ENCODE peak calls at places on chromosomes 16 and 17, in nine cellular contexts. One of them, this sample, is unnamed.

GRCh38 chr16:14309001-14309886 is 238.1 kb downstream of the MRTFB start:
- DNase-seq in Calu3: peak
- DNase-seq in heart right ventricle: no peak
- DNase-seq in Right ventricle myocardium superior: no peak
- DNase-seq in NCI-H345: no peak
- DNase-seq in activated CD8-positive, alpha-beta T cell treated with anti-CD3 and anti-CD28 coated beads for 36 hours: peak
- DNase-seq in amygdala: no peak
- DNase-seq in activated T-cell treated with anti-CD3 and anti-CD28 coated beads, Interleukin-2, amount 50 U/mL, for 48 hours: peak
- DNase-seq in stimulated activated CD8-positive, alpha-beta memory T cell treated with anti-CD3 and anti-CD28 coated beads, Interleukin-2, amount 100 ng/mL, for 1 hour: no peak
- DNase-seq in this sample: peak

GRCh38 chr16:76035689-76036088 is 241.5 kb upstream of the CNTNAP4 start:
- DNase-seq in Calu3: no peak
- DNase-seq in amygdala: no peak
- DNase-seq in heart right ventricle: no peak
- DNase-seq in NCI-H345: no peak
- DNase-seq in activated CD8-positive, alpha-beta T cell treated with anti-CD3 and anti-CD28 coated beads for 36 hours: no peak
- DNase-seq in stimulated activated CD8-positive, alpha-beta memory T cell treated with anti-CD3 and anti-CD28 coated beads, Interleukin-2, amount 100 ng/mL, for 1 hour: no peak
- DNase-seq in activated T-cell treated with anti-CD3 and anti-CD28 coated beads, Interleukin-2, amount 50 U/mL, for 48 hours: no peak
- DNase-seq in Right ventricle myocardium superior: no peak
- DNase-seq in this sample: no peak

GRCh38 chr16:19223235-19223847 is 55.3 kb downstream of the SYT17 start:
- DNase-seq in Calu3: peak
- DNase-seq in Right ventricle myocardium superior: no peak
- DNase-seq in heart right ventricle: no peak
- DNase-seq in amygdala: no peak
- DNase-seq in NCI-H345: no peak
- DNase-seq in activated T-cell treated with anti-CD3 and anti-CD28 coated beads, Interleukin-2, amount 50 U/mL, for 48 hours: peak
- DNase-seq in activated CD8-positive, alpha-beta T cell treated with anti-CD3 and anti-CD28 coated beads for 36 hours: peak
- DNase-seq in stimulated activated CD8-positive, alpha-beta memory T cell treated with anti-CD3 and anti-CD28 coated beads, Interleukin-2, amount 100 ng/mL, for 1 hour: no peak
- DNase-seq in this sample: peak

GRCh38 chr17:29590979-29591736 is 1.7 kb upstream of the GIT1 start:
- DNase-seq in Calu3: peak
- DNase-seq in stimulated activated CD8-positive, alpha-beta memory T cell treated with anti-CD3 and anti-CD28 coated beads, Interleukin-2, amount 100 ng/mL, for 1 hour: no peak
- DNase-seq in amygdala: peak
- DNase-seq in Right ventricle myocardium superior: peak
- DNase-seq in NCI-H345: peak
- DNase-seq in activated T-cell treated with anti-CD3 and anti-CD28 coated beads, Interleukin-2, amount 50 U/mL, for 48 hours: peak
- DNase-seq in heart right ventricle: peak
- DNase-seq in activated CD8-positive, alpha-beta T cell treated with anti-CD3 and anti-CD28 coated beads for 36 hours: peak
- DNase-seq in this sample: peak

GRCh38 chr17:32349503-32349853 is 479 bp upstream of the ZNF207 start:
- DNase-seq in stimulated activated CD8-positive, alpha-beta memory T cell treated with anti-CD3 and anti-CD28 coated beads, Interleukin-2, amount 100 ng/mL, for 1 hour: no peak
- DNase-seq in activated T-cell treated with anti-CD3 and anti-CD28 coated beads, Interleukin-2, amount 50 U/mL, for 48 hours: peak
- DNase-seq in amygdala: no peak
- DNase-seq in heart right ventricle: no peak
- DNase-seq in Calu3: no peak
- DNase-seq in activated CD8-positive, alpha-beta T cell treated with anti-CD3 and anti-CD28 coated beads for 36 hours: no peak
- DNase-seq in NCI-H345: no peak
- DNase-seq in Right ventricle myocardium superior: no peak
- DNase-seq in this sample: peak

GRCh38 chr17:79965806-79966205 is 69.9 kb downstream of the TBC1D16 start:
- DNase-seq in Right ventricle myocardium superior: no peak
- DNase-seq in amygdala: peak
- DNase-seq in Calu3: no peak
- DNase-seq in activated CD8-positive, alpha-beta T cell treated with anti-CD3 and anti-CD28 coated beads for 36 hours: no peak
- DNase-seq in heart right ventricle: no peak
- DNase-seq in NCI-H345: no peak
- DNase-seq in stimulated activated CD8-positive, alpha-beta memory T cell treated with anti-CD3 and anti-CD28 coated beads, Interleukin-2, amount 100 ng/mL, for 1 hour: no peak
- DNase-seq in activated T-cell treated with anti-CD3 and anti-CD28 coated beads, Interleukin-2, amount 50 U/mL, for 48 hours: no peak
- DNase-seq in this sample: no peak

GRCh38 chr17:6749519-6749918 is 6.3 kb upstream of the XAF1 start:
- DNase-seq in Calu3: no peak
- DNase-seq in activated T-cell treated with anti-CD3 and anti-CD28 coated beads, Interleukin-2, amount 50 U/mL, for 48 hours: no peak
- DNase-seq in heart right ventricle: no peak
- DNase-seq in amygdala: no peak
- DNase-seq in activated CD8-positive, alpha-beta T cell treated with anti-CD3 and anti-CD28 coated beads for 36 hours: peak
- DNase-seq in Right ventricle myocardium superior: no peak
- DNase-seq in stimulated activated CD8-positive, alpha-beta memory T cell treated with anti-CD3 and anti-CD28 coated beads, Interleukin-2, amount 100 ng/mL, for 1 hour: no peak
- DNase-seq in NCI-H345: no peak
- DNase-seq in this sample: no peak

GRCh38 chr17:30570596-30571265 is 93.5 kb downstream of the GOSR1 start:
- DNase-seq in stimulated activated CD8-positive, alpha-beta memory T cell treated with anti-CD3 and anti-CD28 coated beads, Interleukin-2, amount 100 ng/mL, for 1 hour: no peak
- DNase-seq in Calu3: no peak
- DNase-seq in heart right ventricle: no peak
- DNase-seq in Right ventricle myocardium superior: no peak
- DNase-seq in activated T-cell treated with anti-CD3 and anti-CD28 coated beads, Interleukin-2, amount 50 U/mL, for 48 hours: no peak
- DNase-seq in activated CD8-positive, alpha-beta T cell treated with anti-CD3 and anti-CD28 coated beads for 36 hours: no peak
- DNase-seq in NCI-H345: no peak
- DNase-seq in amygdala: no peak
- DNase-seq in this sample: no peak

GRCh38 chr17:74332763-74333220 is 6.8 kb downstream of the KIF19 start:
- DNase-seq in stimulated activated CD8-positive, alpha-beta memory T cell treated with anti-CD3 and anti-CD28 coated beads, Interleukin-2, amount 100 ng/mL, for 1 hour: no peak
- DNase-seq in Calu3: no peak
- DNase-seq in heart right ventricle: no peak
- DNase-seq in activated T-cell treated with anti-CD3 and anti-CD28 coated beads, Interleukin-2, amount 50 U/mL, for 48 hours: no peak
- DNase-seq in amygdala: no peak
- DNase-seq in NCI-H345: peak
- DNase-seq in activated CD8-positive, alpha-beta T cell treated with anti-CD3 and anti-CD28 coated beads for 36 hours: no peak
- DNase-seq in Right ventricle myocardium superior: no peak
- DNase-seq in this sample: peak

GRCh38 chr17:79745641-79746105 is 14.9 kb downstream of the ENPP7 start:
- DNase-seq in activated T-cell treated with anti-CD3 and anti-CD28 coated beads, Interleukin-2, amount 50 U/mL, for 48 hours: no peak
- DNase-seq in stimulated activated CD8-positive, alpha-beta memory T cell treated with anti-CD3 and anti-CD28 coated beads, Interleukin-2, amount 100 ng/mL, for 1 hour: no peak
- DNase-seq in Right ventricle myocardium superior: no peak
- DNase-seq in NCI-H345: no peak
- DNase-seq in amygdala: no peak
- DNase-seq in heart right ventricle: no peak
- DNase-seq in activated CD8-positive, alpha-beta T cell treated with anti-CD3 and anti-CD28 coated beads for 36 hours: no peak
- DNase-seq in Calu3: no peak
- DNase-seq in this sample: no peak

GRCh38 chr17:77793146-77793887 is 165.2 kb upstream of the TNRC6C start:
- DNase-seq in Calu3: no peak
- DNase-seq in activated T-cell treated with anti-CD3 and anti-CD28 coated beads, Interleukin-2, amount 50 U/mL, for 48 hours: no peak
- DNase-seq in heart right ventricle: no peak
- DNase-seq in NCI-H345: no peak
- DNase-seq in Right ventricle myocardium superior: no peak
- DNase-seq in activated CD8-positive, alpha-beta T cell treated with anti-CD3 and anti-CD28 coated beads for 36 hours: no peak
- DNase-seq in stimulated activated CD8-positive, alpha-beta memory T cell treated with anti-CD3 and anti-CD28 coated beads, Interleukin-2, amount 100 ng/mL, for 1 hour: no peak
- DNase-seq in amygdala: no peak
- DNase-seq in this sample: no peak

GRCh38 chr16:87203060-87203656 is 114.0 kb downstream of the C16orf95 start:
- DNase-seq in amygdala: peak
- DNase-seq in heart right ventricle: peak
- DNase-seq in activated CD8-positive, alpha-beta T cell treated with anti-CD3 and anti-CD28 coated beads for 36 hours: peak
- DNase-seq in stimulated activated CD8-positive, alpha-beta memory T cell treated with anti-CD3 and anti-CD28 coated beads, Interleukin-2, amount 100 ng/mL, for 1 hour: no peak
- DNase-seq in Calu3: peak
- DNase-seq in Right ventricle myocardium superior: peak
- DNase-seq in activated T-cell treated with anti-CD3 and anti-CD28 coated beads, Interleukin-2, amount 50 U/mL, for 48 hours: peak
- DNase-seq in NCI-H345: peak
- DNase-seq in this sample: peak

GRCh38 chr16:87765473-87765775 is 362 bp downstream of the KLHDC4 start:
- DNase-seq in NCI-H345: no peak
- DNase-seq in activated T-cell treated with anti-CD3 and anti-CD28 coated beads, Interleukin-2, amount 50 U/mL, for 48 hours: peak
- DNase-seq in Right ventricle myocardium superior: no peak
- DNase-seq in Calu3: peak
- DNase-seq in amygdala: no peak
- DNase-seq in stimulated activated CD8-positive, alpha-beta memory T cell treated with anti-CD3 and anti-CD28 coated beads, Interleukin-2, amount 100 ng/mL, for 1 hour: peak
- DNase-seq in activated CD8-positive, alpha-beta T cell treated with anti-CD3 and anti-CD28 coated beads for 36 hours: peak
- DNase-seq in heart right ventricle: peak
- DNase-seq in this sample: no peak

GRCh38 chr17:45168991-45169752 is 7.5 kb downstream of the HEXIM2 start:
- DNase-seq in NCI-H345: no peak
- DNase-seq in heart right ventricle: no peak
- DNase-seq in Calu3: no peak
- DNase-seq in activated T-cell treated with anti-CD3 and anti-CD28 coated beads, Interleukin-2, amount 50 U/mL, for 48 hours: no peak
- DNase-seq in amygdala: no peak
- DNase-seq in stimulated activated CD8-positive, alpha-beta memory T cell treated with anti-CD3 and anti-CD28 coated beads, Interleukin-2, amount 100 ng/mL, for 1 hour: no peak
- DNase-seq in activated CD8-positive, alpha-beta T cell treated with anti-CD3 and anti-CD28 coated beads for 36 hours: no peak
- DNase-seq in Right ventricle myocardium superior: no peak
- DNase-seq in this sample: no peak

GRCh38 chr17:78378225-78379133 is at the start of gene PGS1:
- DNase-seq in Right ventricle myocardium superior: peak
- DNase-seq in stimulated activated CD8-positive, alpha-beta memory T cell treated with anti-CD3 and anti-CD28 coated beads, Interleukin-2, amount 100 ng/mL, for 1 hour: peak
- DNase-seq in activated CD8-positive, alpha-beta T cell treated with anti-CD3 and anti-CD28 coated beads for 36 hours: peak
- DNase-seq in activated T-cell treated with anti-CD3 and anti-CD28 coated beads, Interleukin-2, amount 50 U/mL, for 48 hours: peak
- DNase-seq in amygdala: peak
- DNase-seq in heart right ventricle: peak
- DNase-seq in Calu3: peak
- DNase-seq in NCI-H345: peak
- DNase-seq in this sample: peak

GRCh38 chr16:1823821-1824220 is 2.8 kb downstream of the HAGH start:
- DNase-seq in Right ventricle myocardium superior: no peak
- DNase-seq in heart right ventricle: no peak
- DNase-seq in NCI-H345: no peak
- DNase-seq in activated CD8-positive, alpha-beta T cell treated with anti-CD3 and anti-CD28 coated beads for 36 hours: peak
- DNase-seq in amygdala: no peak
- DNase-seq in Calu3: peak
- DNase-seq in stimulated activated CD8-positive, alpha-beta memory T cell treated with anti-CD3 and anti-CD28 coated beads, Interleukin-2, amount 100 ng/mL, for 1 hour: no peak
- DNase-seq in activated T-cell treated with anti-CD3 and anti-CD28 coated beads, Interleukin-2, amount 50 U/mL, for 48 hours: no peak
- DNase-seq in this sample: peak

GRCh38 chr16:2904100-2904921 is 7.4 kb upstream of the FLYWCH1 start:
- DNase-seq in NCI-H345: peak
- DNase-seq in activated CD8-positive, alpha-beta T cell treated with anti-CD3 and anti-CD28 coated beads for 36 hours: peak
- DNase-seq in heart right ventricle: peak
- DNase-seq in Right ventricle myocardium superior: peak
- DNase-seq in Calu3: peak
- DNase-seq in stimulated activated CD8-positive, alpha-beta memory T cell treated with anti-CD3 and anti-CD28 coated beads, Interleukin-2, amount 100 ng/mL, for 1 hour: peak
- DNase-seq in activated T-cell treated with anti-CD3 and anti-CD28 coated beads, Interleukin-2, amount 50 U/mL, for 48 hours: peak
- DNase-seq in amygdala: peak
- DNase-seq in this sample: peak

GRCh38 chr16:17977260-17977659 is 359.3 kb downstream of the NPIPA8 start:
- DNase-seq in stimulated activated CD8-positive, alpha-beta memory T cell treated with anti-CD3 and anti-CD28 coated beads, Interleukin-2, amount 100 ng/mL, for 1 hour: no peak
- DNase-seq in Calu3: no peak
- DNase-seq in activated CD8-positive, alpha-beta T cell treated with anti-CD3 and anti-CD28 coated beads for 36 hours: no peak
- DNase-seq in NCI-H345: no peak
- DNase-seq in activated T-cell treated with anti-CD3 and anti-CD28 coated beads, Interleukin-2, amount 50 U/mL, for 48 hours: no peak
- DNase-seq in Right ventricle myocardium superior: no peak
- DNase-seq in heart right ventricle: no peak
- DNase-seq in amygdala: no peak
- DNase-seq in this sample: no peak

GRCh38 chr17:80358861-80359260 is 56.1 kb upstream of the ENDOV start:
- DNase-seq in amygdala: no peak
- DNase-seq in activated CD8-positive, alpha-beta T cell treated with anti-CD3 and anti-CD28 coated beads for 36 hours: no peak
- DNase-seq in Right ventricle myocardium superior: no peak
- DNase-seq in heart right ventricle: no peak
- DNase-seq in activated T-cell treated with anti-CD3 and anti-CD28 coated beads, Interleukin-2, amount 50 U/mL, for 48 hours: no peak
- DNase-seq in stimulated activated CD8-positive, alpha-beta memory T cell treated with anti-CD3 and anti-CD28 coated beads, Interleukin-2, amount 100 ng/mL, for 1 hour: no peak
- DNase-seq in NCI-H345: no peak
- DNase-seq in Calu3: no peak
- DNase-seq in this sample: no peak

GRCh38 chr16:23365602-23366240 is 63.6 kb downstream of the SCNN1B start:
- DNase-seq in amygdala: no peak
- DNase-seq in Right ventricle myocardium superior: no peak
- DNase-seq in activated T-cell treated with anti-CD3 and anti-CD28 coated beads, Interleukin-2, amount 50 U/mL, for 48 hours: peak
- DNase-seq in heart right ventricle: no peak
- DNase-seq in activated CD8-positive, alpha-beta T cell treated with anti-CD3 and anti-CD28 coated beads for 36 hours: peak
- DNase-seq in stimulated activated CD8-positive, alpha-beta memory T cell treated with anti-CD3 and anti-CD28 coated beads, Interleukin-2, amount 100 ng/mL, for 1 hour: no peak
- DNase-seq in NCI-H345: no peak
- DNase-seq in Calu3: peak
- DNase-seq in this sample: no peak

GRCh38 chr17:75878174-75878998 is at the start of gene TRIM47:
- DNase-seq in stimulated activated CD8-positive, alpha-beta memory T cell treated with anti-CD3 and anti-CD28 coated beads, Interleukin-2, amount 100 ng/mL, for 1 hour: no peak
- DNase-seq in amygdala: peak
- DNase-seq in Right ventricle myocardium superior: peak
- DNase-seq in activated T-cell treated with anti-CD3 and anti-CD28 coated beads, Interleukin-2, amount 50 U/mL, for 48 hours: peak
- DNase-seq in heart right ventricle: peak
- DNase-seq in NCI-H345: no peak
- DNase-seq in activated CD8-positive, alpha-beta T cell treated with anti-CD3 and anti-CD28 coated beads for 36 hours: peak
- DNase-seq in Calu3: peak
- DNase-seq in this sample: peak

GRCh38 chr16:85524630-85525463 is 88.3 kb upstream of the GSE1 start:
- DNase-seq in heart right ventricle: peak
- DNase-seq in amygdala: peak
- DNase-seq in stimulated activated CD8-positive, alpha-beta memory T cell treated with anti-CD3 and anti-CD28 coated beads, Interleukin-2, amount 100 ng/mL, for 1 hour: no peak
- DNase-seq in Right ventricle myocardium superior: peak
- DNase-seq in Calu3: peak
- DNase-seq in activated CD8-positive, alpha-beta T cell treated with anti-CD3 and anti-CD28 coated beads for 36 hours: no peak
- DNase-seq in NCI-H345: peak
- DNase-seq in activated T-cell treated with anti-CD3 and anti-CD28 coated beads, Interleukin-2, amount 50 U/mL, for 48 hours: no peak
- DNase-seq in this sample: peak

GRCh38 chr17:63768433-63768832 is 5.0 kb downstream of the CCDC47 start:
- DNase-seq in activated CD8-positive, alpha-beta T cell treated with anti-CD3 and anti-CD28 coated beads for 36 hours: no peak
- DNase-seq in NCI-H345: no peak
- DNase-seq in heart right ventricle: no peak
- DNase-seq in Right ventricle myocardium superior: no peak
- DNase-seq in Calu3: no peak
- DNase-seq in stimulated activated CD8-positive, alpha-beta memory T cell treated with anti-CD3 and anti-CD28 coated beads, Interleukin-2, amount 100 ng/mL, for 1 hour: no peak
- DNase-seq in amygdala: no peak
- DNase-seq in activated T-cell treated with anti-CD3 and anti-CD28 coated beads, Interleukin-2, amount 50 U/mL, for 48 hours: no peak
- DNase-seq in this sample: no peak

GRCh38 chr16:24668481-24669001 is 60.9 kb upstream of the TNRC6A start:
- DNase-seq in stimulated activated CD8-positive, alpha-beta memory T cell treated with anti-CD3 and anti-CD28 coated beads, Interleukin-2, amount 100 ng/mL, for 1 hour: no peak
- DNase-seq in NCI-H345: no peak
- DNase-seq in amygdala: no peak
- DNase-seq in Calu3: no peak
- DNase-seq in activated CD8-positive, alpha-beta T cell treated with anti-CD3 and anti-CD28 coated beads for 36 hours: peak
- DNase-seq in Right ventricle myocardium superior: no peak
- DNase-seq in heart right ventricle: no peak
- DNase-seq in activated T-cell treated with anti-CD3 and anti-CD28 coated beads, Interleukin-2, amount 50 U/mL, for 48 hours: peak
- DNase-seq in this sample: no peak

GRCh38 chr16:84897911-84898377 is 78.2 kb downstream of the CRISPLD2 start:
- DNase-seq in NCI-H345: no peak
- DNase-seq in activated CD8-positive, alpha-beta T cell treated with anti-CD3 and anti-CD28 coated beads for 36 hours: no peak
- DNase-seq in heart right ventricle: no peak
- DNase-seq in stimulated activated CD8-positive, alpha-beta memory T cell treated with anti-CD3 and anti-CD28 coated beads, Interleukin-2, amount 100 ng/mL, for 1 hour: no peak
- DNase-seq in amygdala: no peak
- DNase-seq in activated T-cell treated with anti-CD3 and anti-CD28 coated beads, Interleukin-2, amount 50 U/mL, for 48 hours: no peak
- DNase-seq in Calu3: no peak
- DNase-seq in Right ventricle myocardium superior: no peak
- DNase-seq in this sample: no peak

GRCh38 chr17:28494445-28495188 is 11.5 kb upstream of the FOXN1 start:
- DNase-seq in Calu3: peak
- DNase-seq in stimulated activated CD8-positive, alpha-beta memory T cell treated with anti-CD3 and anti-CD28 coated beads, Interleukin-2, amount 100 ng/mL, for 1 hour: peak
- DNase-seq in amygdala: peak
- DNase-seq in activated T-cell treated with anti-CD3 and anti-CD28 coated beads, Interleukin-2, amount 50 U/mL, for 48 hours: peak
- DNase-seq in NCI-H345: peak
- DNase-seq in Right ventricle myocardium superior: peak
- DNase-seq in heart right ventricle: peak
- DNase-seq in activated CD8-positive, alpha-beta T cell treated with anti-CD3 and anti-CD28 coated beads for 36 hours: peak
- DNase-seq in this sample: peak

GRCh38 chr17:83128306-83129240 is 49.2 kb downstream of the METRNL start:
- DNase-seq in activated T-cell treated with anti-CD3 and anti-CD28 coated beads, Interleukin-2, amount 50 U/mL, for 48 hours: no peak
- DNase-seq in NCI-H345: no peak
- DNase-seq in heart right ventricle: no peak
- DNase-seq in Right ventricle myocardium superior: peak
- DNase-seq in Calu3: no peak
- DNase-seq in amygdala: no peak
- DNase-seq in activated CD8-positive, alpha-beta T cell treated with anti-CD3 and anti-CD28 coated beads for 36 hours: no peak
- DNase-seq in stimulated activated CD8-positive, alpha-beta memory T cell treated with anti-CD3 and anti-CD28 coated beads, Interleukin-2, amount 100 ng/mL, for 1 hour: no peak
- DNase-seq in this sample: no peak

GRCh38 chr16:3963886-3964685 is 83.6 kb upstream of the CREBBP start:
- DNase-seq in activated CD8-positive, alpha-beta T cell treated with anti-CD3 and anti-CD28 coated beads for 36 hours: no peak
- DNase-seq in heart right ventricle: no peak
- DNase-seq in Right ventricle myocardium superior: no peak
- DNase-seq in stimulated activated CD8-positive, alpha-beta memory T cell treated with anti-CD3 and anti-CD28 coated beads, Interleukin-2, amount 100 ng/mL, for 1 hour: no peak
- DNase-seq in Calu3: no peak
- DNase-seq in activated T-cell treated with anti-CD3 and anti-CD28 coated beads, Interleukin-2, amount 50 U/mL, for 48 hours: no peak
- DNase-seq in NCI-H345: no peak
- DNase-seq in amygdala: no peak
- DNase-seq in this sample: no peak

GRCh38 chr17:46979023-46979870 is at the start of gene RPRML:
- DNase-seq in Right ventricle myocardium superior: peak
- DNase-seq in Calu3: peak
- DNase-seq in activated T-cell treated with anti-CD3 and anti-CD28 coated beads, Interleukin-2, amount 50 U/mL, for 48 hours: peak
- DNase-seq in heart right ventricle: peak
- DNase-seq in stimulated activated CD8-positive, alpha-beta memory T cell treated with anti-CD3 and anti-CD28 coated beads, Interleukin-2, amount 100 ng/mL, for 1 hour: no peak
- DNase-seq in amygdala: no peak
- DNase-seq in NCI-H345: peak
- DNase-seq in activated CD8-positive, alpha-beta T cell treated with anti-CD3 and anti-CD28 coated beads for 36 hours: peak
- DNase-seq in this sample: peak

GRCh38 chr16:82947675-82948074 is 320.9 kb downstream of the CDH13 start:
- DNase-seq in NCI-H345: no peak
- DNase-seq in stimulated activated CD8-positive, alpha-beta memory T cell treated with anti-CD3 and anti-CD28 coated beads, Interleukin-2, amount 100 ng/mL, for 1 hour: no peak
- DNase-seq in Right ventricle myocardium superior: no peak
- DNase-seq in activated T-cell treated with anti-CD3 and anti-CD28 coated beads, Interleukin-2, amount 50 U/mL, for 48 hours: no peak
- DNase-seq in amygdala: no peak
- DNase-seq in activated CD8-positive, alpha-beta T cell treated with anti-CD3 and anti-CD28 coated beads for 36 hours: no peak
- DNase-seq in Calu3: no peak
- DNase-seq in heart right ventricle: no peak
- DNase-seq in this sample: no peak

GRCh38 chr17:42457107-42457787 is 1.4 kb upstream of the ATP6V0A1 start:
- DNase-seq in heart right ventricle: no peak
- DNase-seq in NCI-H345: no peak
- DNase-seq in Right ventricle myocardium superior: no peak
- DNase-seq in amygdala: no peak
- DNase-seq in activated T-cell treated with anti-CD3 and anti-CD28 coated beads, Interleukin-2, amount 50 U/mL, for 48 hours: no peak
- DNase-seq in stimulated activated CD8-positive, alpha-beta memory T cell treated with anti-CD3 and anti-CD28 coated beads, Interleukin-2, amount 100 ng/mL, for 1 hour: no peak
- DNase-seq in activated CD8-positive, alpha-beta T cell treated with anti-CD3 and anti-CD28 coated beads for 36 hours: no peak
- DNase-seq in Calu3: no peak
- DNase-seq in this sample: no peak

This sample was measured in hepatocyte.